ENCODE peak calls at places on chromosome 19, in six cellular contexts. Z is psoas muscle; E is thoracic aorta; V is mammary epithelial cell; F is CD8-positive, alpha-beta T cell; O is heart left ventricle. S is an unnamed sample.

GRCh38 chr19:40597329-40597838 is 3.8 kb upstream of the LTBP4 start:
- DNase-seq in V (no peak), O (no peak), E (no peak), F (no peak), Z (no peak), S (no peak)

GRCh38 chr19:38687837-38688378 is 40.5 kb downstream of the ACTN4 start:
- DNase-seq in Z (no peak), F (no peak), V (no peak), E (no peak), O (no peak), S (no peak)

GRCh38 chr19:51101171-51101865 is 6.9 kb downstream of the CTU1 start:
- DNase-seq in V (no peak), O (no peak), E (no peak), Z (no peak), F (no peak), S (no peak)

GRCh38 chr19:5665781-5666513 is 14.4 kb downstream of the MICOS13 start:
- DNase-seq in E (no peak), Z (no peak), O (no peak), F (no peak), V (peak), S (peak)

GRCh38 chr19:13817615-13818371 is 22.6 kb downstream of the ZSWIM4 start:
- DNase-seq in E (no peak), O (no peak), Z (no peak), V (no peak), F (peak), S (no peak)

GRCh38 chr19:39199025-39199424 is 2.3 kb downstream of the NCCRP1 start:
- DNase-seq in V (no peak), Z (no peak), O (no peak), E (no peak), F (no peak), S (peak)

GRCh38 chr19:23792784-23793183 is 34.1 kb upstream of the ZNF681 start:
- DNase-seq in F (no peak), O (no peak), Z (no peak), E (no peak), V (no peak), S (no peak)

GRCh38 chr19:30648321-30648720 is 276.1 kb downstream of the ZNF536 start:
- DNase-seq in V (no peak), Z (no peak), F (no peak), O (no peak), E (no peak), S (no peak)

GRCh38 chr19:19655051-19655594 is 8.4 kb downstream of the ATP13A1 start:
- DNase-seq in O (no peak), V (no peak), F (no peak), E (no peak), Z (peak), S (no peak)

GRCh38 chr19:7522072-7522922 is at the start of gene MCOLN1:
- DNase-seq in V (peak), E (peak), O (peak), F (peak), Z (peak), S (peak)
- H3K27ac ChIP-seq in V (peak), E (peak), O (peak), F (peak), Z (peak), S (peak)

DNA sequence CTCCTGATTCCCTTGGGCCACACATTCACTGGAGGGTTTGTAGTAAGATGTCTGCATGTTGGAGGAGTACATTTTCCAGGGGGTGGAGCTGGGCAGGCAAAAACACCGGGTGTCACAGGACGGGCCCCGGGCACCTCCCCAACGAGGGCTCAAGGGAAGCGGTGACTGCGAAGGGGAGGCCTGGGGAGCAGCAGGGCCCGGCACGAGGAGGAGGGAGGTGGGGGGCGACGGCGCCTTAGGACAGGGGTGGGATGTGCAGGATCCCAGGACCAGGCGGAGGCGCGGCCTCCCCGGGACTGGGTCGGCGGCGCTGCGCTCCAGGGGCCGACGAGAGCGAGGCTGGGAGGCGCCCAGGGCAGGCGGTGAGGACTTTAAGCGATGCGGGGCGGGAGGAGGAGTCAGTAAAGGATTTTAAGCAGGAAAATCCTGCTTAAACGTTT is 501 bp downstream of the ZNF160 start:
- DNase-seq in F (no peak), V (peak), E (no peak), Z (peak), O (peak), S (peak)
- H3K27ac ChIP-seq in F (peak), V (peak), E (peak), Z (peak), O (peak), S (peak)

GRCh38 chr19:7159105-7159933 is 89.8 kb downstream of the ZNF557 start:
- DNase-seq in E (peak), F (no peak), O (peak), V (no peak), Z (peak), S (peak)
- H3K27ac ChIP-seq in E (peak), F (no peak), O (peak), V (no peak), Z (peak), S (peak)

GRCh38 chr19:53880716-53881481 is 1.1 kb upstream of the PRKCG start:
- DNase-seq in E (no peak), O (no peak), V (no peak), Z (no peak), F (no peak), S (no peak)

GRCh38 chr19:53877361-53877766 is 4.6 kb upstream of the PRKCG start:
- DNase-seq in F (no peak), O (no peak), E (no peak), V (no peak), Z (peak), S (peak)

GRCh38 chr19:53878786-53879144 is 3.2 kb upstream of the PRKCG start:
- DNase-seq in V (no peak), E (no peak), O (no peak), Z (no peak), F (no peak), S (no peak)

GRCh38 chr19:53881482-53882390 is at the start of gene PRKCG:
- DNase-seq in V (peak), E (no peak), F (peak), O (peak), Z (peak), S (no peak)

DNA sequence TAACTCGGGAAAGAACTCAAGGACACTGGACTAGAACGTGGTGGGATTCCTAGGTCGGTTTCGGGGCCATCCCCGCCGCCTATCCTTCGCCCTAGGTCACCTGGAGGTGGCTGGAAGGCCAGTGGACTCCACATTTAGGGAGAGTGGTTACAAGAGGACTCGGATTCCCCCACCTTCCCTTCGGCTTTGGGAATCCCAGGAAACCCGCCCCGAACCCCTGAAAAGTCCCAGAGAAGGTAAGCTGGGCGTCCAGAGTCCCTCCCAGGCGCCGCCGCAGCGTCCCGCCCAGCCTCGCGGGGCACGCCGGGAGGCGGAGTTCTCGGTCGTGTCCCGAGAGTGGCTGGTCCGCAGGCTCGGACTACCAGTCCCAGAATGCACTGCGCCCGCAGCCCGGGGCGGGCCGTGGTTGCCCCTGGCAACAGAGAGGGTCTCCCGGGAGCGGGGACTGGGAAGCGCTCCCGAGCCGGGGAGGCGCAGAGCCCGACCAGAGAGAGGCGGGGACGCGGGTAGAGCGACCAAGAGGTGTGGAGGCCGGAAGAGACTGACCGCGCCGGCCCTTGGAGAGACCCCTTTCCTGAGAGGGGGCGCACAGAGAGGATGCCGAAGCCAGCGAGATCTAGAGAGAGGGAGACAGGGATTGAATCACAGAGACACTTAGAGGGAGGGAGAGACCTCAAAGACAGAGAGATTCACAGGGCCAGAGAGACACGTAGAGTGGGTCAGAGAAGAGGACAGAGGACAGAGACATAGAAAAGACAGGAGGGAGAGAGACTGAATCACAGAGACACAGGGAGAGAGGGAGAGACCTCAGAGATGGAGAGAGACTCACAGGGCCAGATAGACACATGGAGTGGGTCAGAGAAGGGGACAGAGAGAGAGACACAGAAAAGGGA is 2.6 kb upstream of the PRKCG start:
- DNase-seq in F (peak), Z (peak), O (peak), V (peak), E (peak), S (peak)
- H3K27ac ChIP-seq in F (no peak), Z (no peak), O (no peak), V (no peak), E (no peak), S (peak)